ENCODE peak calls at places on chromosomes 11 and 22, in five cellular contexts. R, L, S, T and G are unnamed samples.

GRCh38 chr22:23233084-23233501 is 52.8 kb downstream of the BCR start:
- DNase-seq in S (peak), L (no peak), R (peak), T (no peak), G (no peak)

GRCh38 chr11:19060629-19061028 is at the start of gene MRGPRX2:
- DNase-seq in S (peak), L (no peak), R (no peak), T (no peak), G (no peak)

GRCh38 chr11:35372565-35373283 is 46.6 kb downstream of the SLC1A2 start:
- DNase-seq in L (no peak), T (no peak), R (no peak), S (no peak), G (no peak)

GRCh38 chr11:79438631-79439429 is 2.0 kb downstream of the TENM4 start:
- DNase-seq in R (peak), T (peak), L (no peak), S (no peak), G (no peak)

GRCh38 chr11:14635559-14635958 is 8.0 kb upstream of the PDE3B start:
- DNase-seq in T (no peak), R (no peak), S (no peak), L (no peak), G (no peak)

GRCh38 chr11:12508151-12508740 is 130.9 kb downstream of the PARVA start:
- DNase-seq in T (no peak), R (peak), S (peak), L (peak), G (no peak)

GRCh38 chr22:47116426-47117341 is 354.2 kb downstream of the TBC1D22A start:
- DNase-seq in R (no peak), S (no peak), T (no peak), L (no peak), G (no peak)

GRCh38 chr11:114953039-114953438 is 274.7 kb downstream of the NXPE2 start:
- DNase-seq in T (no peak), R (no peak), L (no peak), S (no peak), G (no peak)

GRCh38 chr22:27596133-27596905 is 205.2 kb downstream of the MN1 start:
- DNase-seq in S (no peak), L (no peak), T (no peak), R (no peak), G (no peak)

GRCh38 chr11:33907419-33907818 is 15.5 kb upstream of the LMO2 start:
- DNase-seq in R (no peak), S (no peak), L (no peak), T (no peak), G (no peak)

GRCh38 chr11:73399159-73400090 is 23.2 kb downstream of the RELT start:
- DNase-seq in S (no peak), L (no peak), R (peak), T (no peak), G (no peak)

GRCh38 chr11:102099755-102100154 is 10.5 kb upstream of the YAP1 start:
- DNase-seq in R (no peak), L (no peak), S (no peak), T (no peak), G (no peak)

GRCh38 chr11:3222003-3222855 is 3.6 kb upstream of the MRGPRG start:
- DNase-seq in L (no peak), T (no peak), R (no peak), S (no peak), G (no peak)

GRCh38 chr11:62336949-62337681 is at the start of gene ASRGL1:
- DNase-seq in L (no peak), S (peak), R (peak), T (peak), G (peak)

DNA sequence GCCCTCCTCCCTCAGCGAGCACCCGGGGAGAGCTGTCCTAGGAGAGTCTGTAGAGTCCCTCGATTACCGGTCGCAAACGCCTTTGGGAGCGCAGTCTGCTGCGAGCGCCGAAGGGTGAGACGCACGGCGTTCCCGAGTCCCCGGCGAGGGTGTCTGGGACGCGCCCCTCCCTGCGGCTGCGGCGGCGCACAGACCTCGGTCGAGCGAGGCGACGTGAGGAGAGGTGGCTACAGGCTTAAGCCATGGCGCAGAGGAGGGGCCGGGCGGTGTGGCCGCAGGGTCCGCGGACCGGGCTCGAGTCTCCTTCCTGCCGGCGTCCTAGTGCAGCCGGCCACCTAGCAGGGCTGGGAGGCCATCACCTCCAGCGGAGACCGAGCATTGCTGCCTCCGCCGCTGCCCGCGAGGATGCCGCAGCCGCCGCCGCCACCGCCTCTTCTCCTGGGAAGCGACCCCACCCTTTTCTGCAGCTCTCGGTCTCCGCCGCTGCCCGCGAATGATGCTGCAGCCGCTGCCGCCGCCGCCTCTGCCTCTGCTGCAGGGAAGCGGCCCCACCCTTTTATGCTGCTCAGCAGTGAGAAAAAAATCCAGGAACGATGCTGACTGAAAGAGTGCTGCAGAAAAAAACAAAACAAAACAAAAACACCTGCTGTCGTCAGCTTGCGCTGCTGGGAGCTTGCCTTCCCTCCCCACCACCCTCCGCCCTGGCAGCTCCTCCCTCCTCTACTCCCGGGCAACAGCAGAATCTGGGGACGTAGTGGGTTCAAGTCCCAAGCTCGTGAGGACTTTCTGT is at the start of gene MAP6:
- DNase-seq in L (no peak), R (peak), S (no peak), T (peak), G (no peak)
- H3K4me3 ChIP-seq in L (peak), R (peak), S (peak), T (peak), G (peak)

GRCh38 chr11:64643927-64644326 is 52.9 kb downstream of the SLC22A12 start:
- DNase-seq in T (no peak), S (no peak), R (no peak), L (no peak), G (no peak)
- H3K4me3 ChIP-seq in T (no peak), S (no peak), R (no peak), L (no peak), G (no peak)

GRCh38 chr11:10302744-10303557 is 1.9 kb upstream of the ADM start:
- DNase-seq in R (peak), T (peak), S (peak), L (no peak), G (no peak)

GRCh38 chr11:10302294-10302743 is 2.6 kb upstream of the ADM start:
- DNase-seq in R (peak), T (no peak), S (no peak), L (no peak), G (no peak)

GRCh38 chr11:10304495-10305261 is at the start of gene ADM:
- DNase-seq in L (peak), S (peak), T (peak), R (peak), G (no peak)

GRCh38 chr11:10303558-10304363 is 1.1 kb upstream of the ADM start:
- DNase-seq in S (peak), L (no peak), T (peak), R (peak), G (no peak)

GRCh38 chr11:10301656-10302293 is 3.1 kb upstream of the ADM start:
- DNase-seq in R (peak), T (no peak), L (peak), S (peak), G (no peak)
- H3K4me3 ChIP-seq in R (peak), T (no peak), L (peak), S (peak), G (peak)

DNA sequence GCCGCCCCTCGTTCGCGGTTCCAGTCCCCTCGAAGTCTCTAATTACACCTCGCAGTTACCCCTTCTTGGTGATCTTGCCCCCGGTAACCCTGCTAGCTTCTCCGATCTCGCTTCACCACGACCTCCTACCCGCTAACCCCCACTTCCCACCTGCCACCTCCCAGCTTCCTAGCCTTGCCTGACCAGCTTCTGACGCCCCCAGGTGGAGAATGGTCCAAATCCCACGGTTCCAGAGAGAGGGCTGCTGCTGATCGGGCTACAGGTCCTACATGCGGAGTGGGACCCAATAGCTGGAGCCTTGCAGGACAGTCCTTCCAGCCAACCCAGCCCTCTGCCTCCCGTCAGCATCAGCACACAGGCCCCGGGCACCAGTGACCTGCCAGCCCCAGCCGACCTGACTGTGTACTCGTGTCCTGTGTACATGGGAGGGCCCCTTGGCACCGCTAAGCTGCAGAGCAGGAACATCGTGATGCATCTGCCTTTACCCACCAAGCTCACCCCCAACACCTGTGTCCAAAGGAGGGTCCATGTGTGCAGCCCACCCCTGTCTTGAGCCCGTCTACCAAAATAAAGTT is 31.9 kb downstream of the RRP8 start:
- DNase-seq in L (no peak), R (no peak), T (no peak), S (no peak), G (no peak)
- H3K4me3 ChIP-seq in L (no peak), R (no peak), T (no peak), S (no peak), G (no peak)

DNA sequence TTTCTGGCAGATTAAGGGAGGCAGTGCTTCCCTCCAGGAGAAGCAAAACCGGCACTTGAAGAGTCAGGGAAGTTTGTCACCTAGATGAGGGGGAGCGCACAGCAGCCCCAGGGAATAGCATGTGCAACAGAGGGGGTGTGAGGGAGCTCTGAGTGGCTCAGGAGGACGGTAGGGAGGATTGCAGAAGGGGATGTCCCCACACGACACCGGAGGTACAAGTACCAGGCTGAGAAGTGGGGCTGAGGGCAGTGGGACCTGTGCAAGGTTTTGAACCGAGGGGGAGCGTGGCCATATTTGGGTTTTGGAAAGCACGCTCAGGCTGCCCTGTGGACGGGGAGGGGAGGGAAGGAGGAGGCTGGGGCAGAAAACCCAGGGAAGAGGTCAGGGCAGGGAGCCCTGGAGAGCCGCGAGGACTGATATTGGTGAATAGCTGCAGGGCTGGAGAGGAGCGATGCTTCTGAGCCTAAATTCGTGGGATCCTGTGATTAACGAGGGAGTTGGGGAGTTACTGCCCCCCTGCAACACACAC is 17.9 kb upstream of the TMPRSS6 start:
- DNase-seq in T (no peak), L (no peak), R (no peak), S (no peak), G (no peak)
- H3K4me3 ChIP-seq in T (no peak), L (no peak), R (no peak), S (no peak), G (no peak)

GRCh38 chr22:28917747-28918543 is 34.6 kb downstream of the ZNRF3 start:
- DNase-seq in T (peak), R (peak), S (peak), L (no peak), G (no peak)
- H3K4me3 ChIP-seq in T (no peak), R (no peak), S (no peak), L (no peak), G (no peak)

GRCh38 chr11:93192163-93192562 is 5.6 kb downstream of the SLC36A4 start:
- DNase-seq in S (peak), R (no peak), T (no peak), L (no peak), G (no peak)
- H3K4me3 ChIP-seq in S (no peak), R (no peak), T (no peak), L (no peak), G (no peak)

DNA sequence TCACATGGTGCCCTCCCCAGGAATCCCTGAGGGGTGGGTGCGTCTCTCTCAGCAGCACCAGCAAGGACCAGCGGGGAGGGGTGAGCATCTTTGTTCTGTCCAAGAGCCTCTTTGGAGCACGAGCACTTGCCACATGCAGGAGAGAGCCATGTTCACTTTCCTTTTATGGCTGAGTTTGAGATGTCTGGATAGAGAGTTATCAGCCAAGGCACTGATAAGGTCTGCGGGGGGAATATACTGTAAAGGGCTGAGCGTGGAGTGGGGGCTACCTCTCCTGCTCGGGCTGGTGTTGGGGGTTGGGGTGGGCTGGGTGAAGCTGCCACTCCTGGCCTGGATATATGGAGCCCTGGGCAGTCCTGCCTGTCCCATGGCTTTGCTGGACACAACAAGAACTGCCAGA is 34.9 kb upstream of the CCDC188 start:
- DNase-seq in L (no peak), T (no peak), R (no peak), S (no peak), G (no peak)
- H3K4me3 ChIP-seq in L (no peak), T (no peak), R (no peak), S (no peak), G (no peak)

GRCh38 chr22:45503816-45504702 is 1.4 kb downstream of the FBLN1 start:
- DNase-seq in S (peak), L (no peak), R (peak), T (no peak), G (no peak)
- H3K4me3 ChIP-seq in S (peak), L (peak), R (peak), T (no peak), G (peak)